ENCODE peak calls at places on chromosomes 13 and 19, in seven cellular contexts. Y is lung, B is GM23338, X is PC-3, U is fibroblast of lung, N is IMR-90, Q is psoas muscle. P is an unnamed sample. For H3K4me1, the result is how much of the 10 kb centered on the place peaks cover.

GRCh38 chr13:97193577-97193976 is 28.6 kb upstream of the MBNL2 start:
- DNase-seq in X (no peak), Q (no peak), Y (no peak), N (no peak), U (no peak), B (no peak), P (no peak)

GRCh38 chr13:26561636-26562537 is 4.4 kb downstream of the WASF3 start:
- DNase-seq in U (peak), Y (peak), Q (no peak), B (peak), N (peak), X (no peak), P (no peak)

GRCh38 chr19:57947419-57948134 is at the start of gene ZNF256:
- DNase-seq in Y (peak), B (peak), N (peak), Q (peak), U (peak), X (peak), P (peak)

GRCh38 chr13:33132644-33133440 is 116.6 kb downstream of the KL start:
- DNase-seq in Y (no peak), X (no peak), U (peak), Q (no peak), B (no peak), N (peak), P (no peak)

GRCh38 chr13:75825599-75825998 is 189.5 kb downstream of the LMO7 start:
- DNase-seq in N (no peak), B (no peak), Y (no peak), X (no peak), Q (no peak), U (no peak), P (no peak)

GRCh38 chr19:53102701-53103140 is 501 bp downstream of the ZNF160 start:
- DNase-seq in N (peak), Y (no peak), Q (peak), B (peak), U (peak), X (peak), P (no peak)

GRCh38 chr13:95323930-95324662 is 22.8 kb upstream of the ABCC4 start:
- DNase-seq in Q (no peak), Y (no peak), N (no peak), X (no peak), B (no peak), U (no peak), P (no peak)

GRCh38 chr19:15194938-15195337 is 5.9 kb downstream of the NOTCH3 start:
- DNase-seq in N (peak), B (no peak), U (peak), Y (no peak), X (no peak), Q (no peak), P (no peak)

GRCh38 chr13:28794370-28794769 is 25.8 kb upstream of the MTUS2 start:
- DNase-seq in X (no peak), Y (no peak), U (no peak), B (no peak), N (no peak), Q (no peak), P (no peak)

GRCh38 chr19:6532244-6532999 is 1.6 kb downstream of the TNFSF9 start:
- DNase-seq in X (no peak), Y (no peak), B (no peak), N (no peak), Q (no peak), U (no peak), P (no peak)

GRCh38 chr13:93745884-93746283 is 519.3 kb downstream of the GPC6 start:
- DNase-seq in B (no peak), Q (no peak), X (no peak), Y (no peak), N (peak), U (peak), P (no peak)

GRCh38 chr19:46489445-46490272 is 6.0 kb downstream of the PNMA8B start:
- DNase-seq in X (no peak), Q (peak), Y (no peak), U (peak), N (peak), B (peak), P (peak)

GRCh38 chr13:73717632-73718031 is 416.6 kb downstream of the KLF12 start:
- DNase-seq in Y (no peak), U (peak), Q (no peak), X (peak), B (no peak), N (peak), P (no peak)

GRCh38 chr13:98123176-98123575 is 19.7 kb upstream of the FARP1 start:
- DNase-seq in N (no peak), B (no peak), Y (no peak), X (no peak), U (no peak), Q (no peak), P (no peak)

GRCh38 chr19:55251296-55252081 is 7.3 kb downstream of the PPP6R1 start:
- DNase-seq in U (peak), B (no peak), N (peak), X (peak), Y (no peak), Q (peak), P (no peak)

GRCh38 chr13:25493930-25494707 is 122.3 kb downstream of the ATP8A2 start:
- DNase-seq in X (no peak), Q (no peak), N (no peak), Y (no peak), B (peak), U (no peak), P (no peak)

GRCh38 chr19:46303702-46304397 is 7.0 kb downstream of the HIF3A start:
- DNase-seq in Y (peak), B (peak), X (no peak), Q (peak), U (no peak), N (no peak), P (no peak)

GRCh38 chr19:46475976-46476375 is 4.6 kb upstream of the PNMA8A start:
- DNase-seq in N (peak), Q (no peak), U (peak), X (no peak), Y (no peak), B (no peak), P (no peak)

GRCh38 chr13:48125794-48126228 is 30.9 kb upstream of the MED4 start:
- DNase-seq in X (no peak), Q (no peak), U (peak), N (no peak), Y (peak), B (no peak), P (no peak)

GRCh38 chr19:12657966-12658365 is 8.6 kb downstream of the MAN2B1 start:
- DNase-seq in Y (no peak), B (no peak), N (no peak), Q (peak), U (no peak), X (no peak), P (no peak)

GRCh38 chr19:48456864-48457263 is 1.5 kb downstream of the KCNJ14 start:
- DNase-seq in X (no peak), Q (no peak), B (no peak), Y (no peak), U (no peak), N (no peak), P (no peak)

GRCh38 chr19:9673912-9674668 is 810 bp downstream of the ZNF562 start:
- DNase-seq in Y (no peak), N (peak), U (peak), Q (no peak), B (peak), X (peak), P (no peak)

GRCh38 chr13:30346159-30346788 is 38.9 kb upstream of the KATNAL1 start:
- DNase-seq in N (no peak), X (no peak), Y (no peak), U (no peak), B (no peak), Q (no peak), P (no peak)

GRCh38 chr13:68050746-68051145 is 820.6 kb upstream of the PCDH9 start:
- DNase-seq in X (peak), Q (no peak), N (no peak), B (no peak), U (peak), Y (no peak), P (no peak)

GRCh38 chr13:97226788-97227627 is 4.9 kb downstream of the MBNL2 start:
- DNase-seq in Y (no peak), B (peak), U (no peak), N (no peak), Q (no peak), X (no peak), P (no peak)

GRCh38 chr19:16216744-16217670 is 19.3 kb downstream of the AP1M1 start:
- DNase-seq in X (no peak), N (no peak), Y (no peak), Q (no peak), U (no peak), B (no peak), P (no peak)

GRCh38 chr19:10182847-10183246 is 11.9 kb downstream of the DNMT1 start:
- DNase-seq in U (no peak), Y (no peak), N (no peak), B (no peak), X (no peak), Q (no peak), P (no peak)

GRCh38 chr19:8454218-8454617 is 9.4 kb downstream of the HNRNPM start:
- DNase-seq in Q (no peak), B (no peak), X (no peak), Y (no peak), N (no peak), U (no peak), P (no peak)

DNA sequence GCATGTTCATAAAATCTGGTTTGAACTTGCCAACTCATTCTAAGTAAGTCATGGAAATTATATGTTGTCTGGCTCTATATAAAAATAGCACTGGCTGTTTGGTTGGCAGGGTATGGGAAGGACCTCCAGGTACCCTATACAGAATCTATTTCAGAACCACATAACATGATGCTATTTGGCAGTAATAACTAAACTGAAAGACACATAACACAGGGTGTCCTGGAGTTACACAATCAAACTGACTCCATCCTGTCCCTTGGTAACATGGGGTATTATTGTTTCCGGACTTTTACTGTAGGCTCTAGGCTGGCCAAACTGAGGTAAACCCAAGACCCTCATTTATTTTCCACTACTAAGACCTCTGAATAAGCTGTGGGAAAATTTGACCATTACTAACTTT is 248.8 kb downstream of the RGCC start:
- DNase-seq in X (no peak), Y (no peak), U (no peak), B (no peak), Q (no peak), N (no peak), P (no peak)
- TF ChIP-seq CTCF in X (no peak), Y (no peak), U (no peak), B (no peak), Q (no peak), N (no peak), P (no peak)

GRCh38 chr19:1360818-1361461 is 22.8 kb upstream of the NDUFS7 start:
- DNase-seq in Y (peak), B (no peak), U (peak), Q (peak), N (peak), X (no peak), P (peak)
- H3K4me1 ChIP-seq in Y (under half), B (under half), U (under half), Q (under half), N (under half), X (under half), P (under half)

DNA sequence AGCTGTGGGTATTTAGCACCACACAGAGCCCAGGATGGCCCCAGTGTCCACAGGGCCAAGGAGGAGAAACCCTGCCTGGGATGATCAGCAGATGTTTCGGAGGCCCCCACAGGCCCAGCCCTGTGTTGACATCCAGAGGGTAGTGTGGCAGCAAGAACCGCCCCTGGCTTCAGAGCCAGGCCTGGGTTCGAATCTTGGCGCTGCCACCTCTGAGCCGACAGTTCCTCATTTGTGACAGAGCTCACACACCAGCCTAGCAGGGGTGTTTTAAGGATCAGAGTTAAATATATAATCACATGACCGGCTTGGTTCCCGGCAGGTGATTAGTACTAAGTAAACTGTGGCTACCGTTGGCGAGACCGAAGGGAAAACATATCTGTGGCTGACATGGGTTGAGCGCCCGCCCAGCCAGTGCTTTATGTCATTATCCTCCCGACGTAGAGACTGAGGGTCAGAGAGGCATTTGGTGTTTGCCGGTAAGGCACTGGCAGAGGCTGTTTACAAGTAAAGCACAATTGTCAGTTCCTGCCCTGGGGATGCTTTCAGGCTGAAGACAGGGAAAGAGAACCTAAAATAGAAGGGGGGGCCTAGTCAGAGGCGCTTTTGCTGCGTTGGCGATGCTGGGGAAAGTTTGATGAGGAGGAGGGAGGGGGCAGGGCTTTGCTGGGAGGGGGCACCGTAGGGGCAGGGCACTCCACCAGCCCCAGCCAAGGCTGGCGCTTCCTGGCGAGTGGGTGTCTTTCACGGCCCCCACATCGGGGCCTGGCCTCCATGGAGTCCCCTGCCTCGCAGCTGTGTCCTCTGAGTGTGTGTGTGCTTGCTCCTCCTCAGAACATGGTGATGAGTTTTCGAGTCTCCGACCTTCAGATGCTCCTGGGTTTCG is 4.8 kb downstream of the PIAS4 start:
- DNase-seq in Y (no peak), U (no peak), B (no peak), X (no peak), Q (no peak), N (no peak), P (no peak)
- TF ChIP-seq CTCF in Y (no peak), U (no peak), B (no peak), X (no peak), Q (no peak), N (no peak), P (no peak)

GRCh38 chr13:45331123-45331619 is 9.8 kb downstream of the TPT1 start:
- DNase-seq in Y (no peak), N (no peak), Q (no peak), X (no peak), U (no peak), B (no peak), P (no peak)

GRCh38 chr13:45333973-45334922 is 6.7 kb downstream of the TPT1 start:
- DNase-seq in Y (no peak), X (peak), B (peak), N (peak), Q (no peak), U (peak), P (no peak)

GRCh38 chr13:45332831-45333219 is 8.2 kb downstream of the TPT1 start:
- DNase-seq in B (peak), U (no peak), N (no peak), Q (no peak), X (no peak), Y (no peak), P (no peak)

GRCh38 chr13:45333251-45333972 is 7.6 kb downstream of the TPT1 start:
- DNase-seq in U (no peak), N (no peak), X (peak), Q (no peak), B (no peak), Y (no peak), P (no peak)

DNA sequence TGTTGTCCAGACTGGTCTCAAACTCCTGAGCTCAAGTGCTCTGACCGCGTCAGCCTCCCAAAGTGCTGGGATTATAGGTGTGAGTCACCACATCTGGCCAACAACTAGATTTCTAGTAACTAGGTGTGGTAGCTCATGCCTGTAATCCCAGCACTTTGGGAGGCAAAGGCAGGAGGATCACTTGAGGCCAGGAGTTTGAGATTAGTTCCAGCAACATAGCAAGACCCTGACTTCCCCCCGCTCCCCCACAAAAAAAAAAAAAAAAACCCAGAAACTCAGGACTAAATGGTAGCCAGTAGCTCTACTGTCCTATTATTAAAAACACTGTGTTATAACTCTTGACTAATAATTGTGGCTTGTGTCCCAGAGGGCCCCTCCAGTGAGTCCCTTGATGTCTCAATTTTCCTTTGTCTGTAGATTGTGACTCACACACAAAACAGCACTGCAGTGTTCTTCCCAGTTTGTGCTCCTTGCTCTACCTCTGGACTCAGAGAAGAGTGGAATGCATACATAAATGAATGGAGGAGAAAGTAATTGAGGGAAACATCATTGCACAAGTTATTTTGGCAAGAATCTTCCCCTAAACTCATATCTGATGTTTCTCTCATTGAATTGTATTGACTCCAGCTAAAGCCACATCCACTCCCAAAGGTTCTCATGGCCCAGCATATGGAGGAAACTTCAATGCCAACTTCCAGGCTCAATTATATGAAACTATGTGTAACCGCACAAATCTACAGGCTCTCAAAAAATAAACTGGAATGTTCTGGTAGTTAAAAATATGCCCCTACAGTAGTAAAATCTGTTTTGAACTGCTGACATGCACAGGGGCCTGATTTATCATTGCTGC is 8.8 kb downstream of the TPT1 start:
- DNase-seq in Q (no peak), U (peak), N (peak), B (no peak), X (peak), Y (no peak), P (no peak)
- H3K4me1 ChIP-seq in Q (half or more), U (under half), N (under half), B (under half), X (half or more), Y (half or more), P (under half)

GRCh38 chr19:11364296-11364904 is 9.2 kb downstream of the PLPPR2 start:
- DNase-seq in B (no peak), X (no peak), Q (no peak), Y (no peak), N (no peak), U (no peak), P (no peak)

GRCh38 chr19:11361771-11362731 is 6.8 kb downstream of the PLPPR2 start:
- DNase-seq in X (no peak), B (peak), N (no peak), Y (no peak), Q (no peak), U (no peak), P (no peak)

GRCh38 chr19:11365557-11366117 is 8.8 kb upstream of the SWSAP1 start:
- DNase-seq in Y (no peak), X (no peak), N (no peak), B (no peak), Q (no peak), U (no peak), P (no peak)

GRCh38 chr19:11363881-11364280 is 8.6 kb downstream of the PLPPR2 start:
- DNase-seq in X (no peak), U (no peak), Q (no peak), N (no peak), B (no peak), Y (no peak), P (no peak)

DNA sequence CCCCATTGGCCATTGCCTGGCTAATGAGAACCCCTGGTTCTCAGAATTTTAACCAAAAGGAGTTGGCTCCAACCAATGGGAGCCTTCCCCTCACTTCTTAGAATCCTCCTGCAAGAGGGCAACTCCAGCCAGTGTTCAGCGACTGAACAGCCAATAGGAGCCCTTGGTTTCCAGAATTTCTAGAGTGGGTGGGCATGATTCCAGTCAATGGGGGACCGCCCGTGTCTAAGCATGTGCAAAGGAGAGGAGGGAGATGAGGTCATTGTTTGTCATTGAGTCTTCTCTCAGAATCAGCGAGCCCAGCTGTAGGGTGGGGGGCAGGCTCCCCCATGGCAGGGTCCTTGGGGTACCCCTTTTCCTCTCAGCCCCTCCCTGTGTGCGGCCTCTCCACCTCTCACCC is 9.5 kb upstream of the SWSAP1 start:
- DNase-seq in X (no peak), B (no peak), N (no peak), Q (no peak), U (no peak), Y (no peak), P (no peak)
- TF ChIP-seq CTCF in X (no peak), B (no peak), N (no peak), Q (no peak), U (no peak), Y (no peak), P (no peak)

P was measured in tibial nerve.